ENCODE peak calls at places on chromosomes 5 and 9, in eight cellular contexts. Y is WTC11; F is HCT116; T is Calu3; U is stimulated activated CD4-positive, alpha-beta T cell treated with anti-CD3 and anti-CD28 coated beads, Interleukin-4, amount 100 ng/mL, for 24 hours; R is HT-29; M is dorsolateral prefrontal cortex; O is NCI-H2029 treated with DMSO at 0.1 percent for 48 hours. H is an unnamed sample.

GRCh38 chr9:89635816-89636215 is 31.0 kb downstream of the GADD45G start:
- DNase-seq in T (no peak), U (no peak), R (no peak), Y (no peak), M (no peak), F (no peak), O (peak; percentile 91), H (no peak)

GRCh38 chr5:174547814-174548213 is 176.6 kb upstream of the MSX2 start:
- DNase-seq in O (no peak), R (no peak), U (no peak), F (no peak), T (no peak), M (no peak), Y (no peak), H (no peak)

GRCh38 chr5:79702606-79703380 is 13.2 kb downstream of the CMYA5 start:
- DNase-seq in F (no peak), O (no peak), U (peak; percentile 26), T (peak; percentile 74), M (no peak), Y (peak; percentile 45), R (peak; percentile 36), H (peak; percentile 52)

GRCh38 chr5:153445875-153446567 is 44.4 kb upstream of the GRIA1 start:
- DNase-seq in U (no peak), M (peak; percentile 20), T (peak; percentile 4), F (no peak), Y (no peak), R (no peak), O (peak; percentile 96), H (no peak)

GRCh38 chr5:174056064-174056842 is 10.7 kb downstream of the NSG2 start:
- DNase-seq in O (peak; percentile 35), R (no peak), T (no peak), F (no peak), M (no peak), Y (no peak), U (no peak), H (peak; percentile 2)

GRCh38 chr9:469672-470040 is 255.0 kb downstream of the DOCK8 start:
- DNase-seq in F (no peak), Y (peak; percentile 34), R (no peak), U (no peak), T (no peak), O (no peak), M (peak; percentile 22), H (no peak)

GRCh38 chr5:124961517-124961916 is 215.1 kb upstream of the ZNF608 start:
- DNase-seq in Y (no peak), M (no peak), F (no peak), U (no peak), O (no peak), R (no peak), T (no peak), H (no peak)

GRCh38 chr5:95730011-95730700 is 980 bp upstream of the RHOBTB3 start:
- DNase-seq in U (no peak), R (no peak), M (no peak), O (no peak), T (no peak), Y (no peak), F (no peak), H (no peak)

GRCh38 chr9:2024888-2025781 is 10.0 kb downstream of the SMARCA2 start:
- DNase-seq in F (no peak), Y (no peak), O (no peak), T (no peak), M (no peak), U (no peak), R (no peak), H (no peak)

GRCh38 chr9:93020785-93021670 is 37.5 kb upstream of the SUSD3 start:
- DNase-seq in F (no peak), U (peak; percentile 49), R (peak; percentile 51), Y (no peak), O (no peak), M (no peak), T (no peak), H (no peak)

GRCh38 chr9:129197978-129198736 is 20.1 kb upstream of the IER5L start:
- DNase-seq in R (no peak), U (no peak), F (no peak), Y (no peak), M (no peak), T (no peak), O (no peak), H (no peak)

GRCh38 chr5:41193462-41194166 is 19.7 kb downstream of the C6 start:
- DNase-seq in F (no peak), T (peak; percentile 74), O (no peak), Y (no peak), R (no peak), M (peak; percentile 70), U (no peak), H (no peak)

GRCh38 chr5:139212484-139212883 is 14.3 kb upstream of the SIL1 start:
- DNase-seq in M (no peak), R (no peak), T (no peak), O (peak; percentile 68), Y (no peak), F (no peak), U (no peak), H (no peak)

GRCh38 chr5:63959177-63959982 is 2.9 kb downstream of the HTR1A start:
- DNase-seq in M (peak; percentile 74), R (no peak), U (no peak), Y (peak; percentile 89), T (no peak), O (peak; percentile 1), F (no peak), H (peak; percentile 3)

GRCh38 chr9:133372144-133372543 is 3.7 kb downstream of the SURF4 start:
- DNase-seq in U (no peak), T (no peak), M (no peak), F (no peak), R (no peak), Y (no peak), O (no peak), H (no peak)

GRCh38 chr9:98791147-98792095 is 4.9 kb downstream of the ANKS6 start:
- DNase-seq in T (peak; percentile 86), M (peak; percentile 77), R (peak; percentile 85), F (peak; percentile 72), Y (peak; percentile 86), O (no peak), U (peak; percentile 63), H (peak; percentile 79)

H was measured in SK-MEL-5.